ENCODE peak calls at places on chromosome 2, in seven cellular contexts. Y is CD8-positive, alpha-beta T cell; P is IMR-90; C is AG04449; Q is AG04450; X is upper lobe of left lung; F is upper lobe of right lung. O is an unnamed sample.

GRCh38 chr2:8893978-8894820 is 56.8 kb upstream of the KIDINS220 start:
- DNase-seq in Y (no peak), P (peak; percentile 25), C (no peak), Q (no peak), X (peak; percentile 23), F (no peak), O (no peak)

GRCh38 chr2:55176094-55176415 is 56.0 kb downstream of the CLHC1 start:
- DNase-seq in Y (no peak), P (no peak), C (no peak), Q (no peak), X (no peak), F (no peak), O (no peak)

GRCh38 chr2:25697559-25698341 is 24.4 kb upstream of the DTNB start:
- DNase-seq in Y (no peak), P (no peak), C (no peak), Q (no peak), X (no peak), F (peak; percentile 29), O (no peak)

GRCh38 chr2:113273031-113273551 is 5.6 kb downstream of the PAX8 start:
- DNase-seq in Y (peak; percentile 52), P (peak; percentile 47), C (no peak), Q (peak; percentile 20), X (no peak), F (no peak), O (peak; percentile 18)

GRCh38 chr2:40279001-40279400 is 172.9 kb downstream of the SLC8A1 start:
- DNase-seq in Y (no peak), P (peak; percentile 24), C (no peak), Q (no peak), X (no peak), F (no peak), O (peak; percentile 44)

GRCh38 chr2:173713904-173714555 is 251.1 kb downstream of the SP3 start:
- DNase-seq in Y (no peak), P (no peak), C (no peak), Q (no peak), X (no peak), F (no peak), O (no peak)

GRCh38 chr2:138744709-138745108 is 35.5 kb downstream of the NXPH2 start:
- DNase-seq in Y (no peak), P (no peak), C (no peak), Q (no peak), X (no peak), F (no peak), O (no peak)

GRCh38 chr2:196205891-196206408 is 34.6 kb upstream of the STK17B start:
- DNase-seq in Y (no peak), P (no peak), C (peak; percentile 17), Q (no peak), X (no peak), F (no peak), O (peak; percentile 94)

GRCh38 chr2:241516520-241516965 is 8.2 kb upstream of the STK25 start:
- DNase-seq in Y (no peak), P (no peak), C (no peak), Q (no peak), X (no peak), F (no peak), O (no peak)
- H3K4me3 ChIP-seq in Y (no peak overlapping the region), P (no peak overlapping the region), C (no peak overlapping the region), Q (no peak overlapping the region), X (no peak overlapping the region), F (no peak overlapping the region), O (no peak overlapping the region)

GRCh38 chr2:216661639-216662375 is 28.6 kb downstream of the IGFBP2 start:
- DNase-seq in Y (no peak), P (no peak), C (no peak), Q (no peak), X (no peak), F (no peak), O (peak; percentile 50)
- TF ChIP-seq CTCF in Y (no peak), P (peak; percentile 27), C (peak; percentile 15), Q (no peak), X (no peak), F (peak; percentile 20), O (peak; percentile 41)

GRCh38 chr2:98009887-98010760 is 14.4 kb upstream of the TMEM131 start:
- DNase-seq in Y (no peak), P (no peak), C (no peak), Q (no peak), X (no peak), F (no peak), O (peak; percentile 46)

GRCh38 chr2:98014379-98014778 is 18.6 kb upstream of the TMEM131 start:
- DNase-seq in Y (no peak), P (no peak), C (no peak), Q (no peak), X (no peak), F (no peak), O (no peak)

GRCh38 chr2:98015681-98016080 is 19.9 kb upstream of the TMEM131 start:
- DNase-seq in Y (no peak), P (no peak), C (no peak), Q (no peak), X (no peak), F (no peak), O (no peak)

GRCh38 chr2:98012561-98012979 is 16.8 kb upstream of the TMEM131 start:
- DNase-seq in Y (no peak), P (no peak), C (no peak), Q (no peak), X (no peak), F (no peak), O (no peak)

GRCh38 chr2:98013407-98014042 is 17.8 kb upstream of the TMEM131 start:
- DNase-seq in Y (no peak), P (peak; percentile 73), C (no peak), Q (peak; percentile 10), X (no peak), F (no peak), O (peak; percentile 60)
- H3K4me3 ChIP-seq in Y (no peak overlapping the region), P (peak overlapping the region; percentile 39), C (no peak overlapping the region), Q (peak overlapping the region; percentile 1), X (no peak overlapping the region), F (no peak overlapping the region), O (no peak overlapping the region)

GRCh38 chr2:219010162-219010756 is 17.0 kb upstream of the CRYBA2 start:
- DNase-seq in Y (no peak), P (no peak), C (no peak), Q (no peak), X (no peak), F (no peak), O (no peak)
- TF ChIP-seq CTCF in Y (peak; percentile 22), P (peak; percentile 15), C (peak; percentile 18), Q (no peak), X (no peak), F (peak; percentile 19), O (peak; percentile 4)